ENCODE peak calls at places on chromosome X, in seven cellular contexts. N is activated effector memory CD4-positive, alpha-beta T cell treated with Interleukin-2 at 50 U/mL for 16 hours; H is AG09309; P is H7; A is stimulated activated CD8-positive, alpha-beta memory T cell treated with anti-CD3 and anti-CD28 coated beads, Interleukin-4, amount 100 ng/mL, for 1 hour; T is hippocampal formation; I is HEK293T. X is an unnamed sample.

GRCh38 chrX:40434947-40435346 is 145.8 kb upstream of the ATP6AP2 start:
- DNase-seq in N (no peak), H (no peak), P (peak; percentile 74), A (no peak), T (peak; percentile 46), I (peak; percentile 53), X (no peak)

GRCh38 chrX:124274438-124275166 is 57.9 kb upstream of the TEX13D start:
- DNase-seq in N (no peak), H (no peak), P (no peak), A (no peak), T (no peak), I (no peak), X (no peak)

GRCh38 chrX:56994375-56995270 is 718 bp downstream of the SPIN3 start:
- DNase-seq in N (no peak), H (no peak), P (peak; percentile 3), A (no peak), T (no peak), I (no peak), X (no peak)

GRCh38 chrX:124240422-124240821 is 92.0 kb upstream of the TEX13D start:
- DNase-seq in N (no peak), H (no peak), P (no peak), A (no peak), T (no peak), I (no peak), X (no peak)

GRCh38 chrX:123742440-123742839 is 9.6 kb upstream of the THOC2 start:
- DNase-seq in N (no peak), H (no peak), P (no peak), A (no peak), T (no peak), I (no peak), X (no peak)

GRCh38 chrX:107673933-107674479 is 45.7 kb downstream of the PRPS1 start:
- DNase-seq in N (peak; percentile 82), H (no peak), P (peak; percentile 40), A (peak; percentile 78), T (no peak), I (no peak), X (no peak)

GRCh38 chrX:9291666-9292065 is 173.2 kb upstream of the TBL1X start:
- DNase-seq in N (no peak), H (no peak), P (peak; percentile 89), A (no peak), T (no peak), I (peak; percentile 19), X (no peak)

GRCh38 chrX:40570346-40571093 is 10.2 kb upstream of the ATP6AP2 start:
- DNase-seq in N (no peak), H (no peak), P (peak; percentile 28), A (no peak), T (no peak), I (no peak), X (no peak)

GRCh38 chrX:103120748-103121147 is 27.8 kb upstream of the NXF3 start:
- DNase-seq in N (no peak), H (no peak), P (no peak), A (no peak), T (no peak), I (no peak), X (no peak)